ENCODE peak calls at places on chromosome 14, in eight cellular contexts. One of them, this sample, is unnamed.
A peak's percentile ranks its signal among the peaks of the same experiment; 100 is the strongest.

GRCh38 chr14:88895116-88895515 is 70.7 kb downstream of the TTC8 start:
- DNase-seq in sigmoid colon: no peak
- DNase-seq in endodermal cell: no peak
- DNase-seq in GM12878: no peak
- DNase-seq in CD8-positive, alpha-beta memory T cell: no peak
- DNase-seq in gastrocnemius medialis: no peak
- DNase-seq in GM23248: peak; percentile 68
- DNase-seq in uterus: no peak
- DNase-seq in this sample: no peak

GRCh38 chr14:69710378-69710777 is 56.6 kb upstream of the SRSF5 start:
- DNase-seq in GM23248: no peak
- DNase-seq in uterus: no peak
- DNase-seq in gastrocnemius medialis: no peak
- DNase-seq in sigmoid colon: no peak
- DNase-seq in endodermal cell: no peak
- DNase-seq in GM12878: no peak
- DNase-seq in CD8-positive, alpha-beta memory T cell: no peak
- DNase-seq in this sample: no peak

GRCh38 chr14:100537701-100538565 is 49.3 kb downstream of the BEGAIN start:
- DNase-seq in uterus: peak; percentile 18
- DNase-seq in CD8-positive, alpha-beta memory T cell: peak; percentile 46
- DNase-seq in endodermal cell: peak; percentile 49
- DNase-seq in GM23248: no peak
- DNase-seq in sigmoid colon: peak; percentile 66
- DNase-seq in GM12878: no peak
- DNase-seq in gastrocnemius medialis: peak; percentile 1
- DNase-seq in this sample: no peak

GRCh38 chr14:89252887-89253532 is 164.0 kb downstream of the FOXN3 start:
- DNase-seq in uterus: no peak
- DNase-seq in endodermal cell: peak; percentile 58
- DNase-seq in GM23248: no peak
- DNase-seq in sigmoid colon: no peak
- DNase-seq in CD8-positive, alpha-beta memory T cell: no peak
- DNase-seq in gastrocnemius medialis: no peak
- DNase-seq in GM12878: no peak
- DNase-seq in this sample: no peak

GRCh38 chr14:104768437-104769323 is 15.7 kb downstream of the SIVA1 start:
- DNase-seq in uterus: peak; percentile 89
- DNase-seq in endodermal cell: peak; percentile 100
- DNase-seq in GM23248: peak; percentile 81
- DNase-seq in gastrocnemius medialis: peak; percentile 71
- DNase-seq in sigmoid colon: peak; percentile 94
- DNase-seq in GM12878: peak; percentile 28
- DNase-seq in CD8-positive, alpha-beta memory T cell: peak; percentile 91
- DNase-seq in this sample: peak; percentile 91

GRCh38 chr14:100634026-100634425 is 46.8 kb upstream of the BEGAIN start:
- DNase-seq in GM23248: no peak
- DNase-seq in uterus: no peak
- DNase-seq in gastrocnemius medialis: no peak
- DNase-seq in CD8-positive, alpha-beta memory T cell: peak; percentile 8
- DNase-seq in endodermal cell: no peak
- DNase-seq in sigmoid colon: no peak
- DNase-seq in GM12878: no peak
- DNase-seq in this sample: no peak

GRCh38 chr14:88255196-88255595 is 67.9 kb downstream of the KCNK10 start:
- DNase-seq in uterus: no peak
- DNase-seq in GM12878: no peak
- DNase-seq in gastrocnemius medialis: no peak
- DNase-seq in GM23248: no peak
- DNase-seq in sigmoid colon: no peak
- DNase-seq in endodermal cell: no peak
- DNase-seq in CD8-positive, alpha-beta memory T cell: no peak
- DNase-seq in this sample: no peak

GRCh38 chr14:94464290-94464689 is 11.7 kb upstream of the SERPINA11 start:
- DNase-seq in GM23248: no peak
- DNase-seq in endodermal cell: peak; percentile 7
- DNase-seq in sigmoid colon: no peak
- DNase-seq in uterus: no peak
- DNase-seq in GM12878: no peak
- DNase-seq in CD8-positive, alpha-beta memory T cell: no peak
- DNase-seq in gastrocnemius medialis: no peak
- DNase-seq in this sample: no peak

GRCh38 chr14:56379956-56380355 is 199.6 kb upstream of the TMEM260 start:
- DNase-seq in GM12878: no peak
- DNase-seq in GM23248: peak; percentile 49
- DNase-seq in uterus: no peak
- DNase-seq in gastrocnemius medialis: no peak
- DNase-seq in endodermal cell: no peak
- DNase-seq in CD8-positive, alpha-beta memory T cell: no peak
- DNase-seq in sigmoid colon: no peak
- DNase-seq in this sample: no peak

GRCh38 chr14:95533822-95534221 is 1.0 kb upstream of the GLRX5 start:
- DNase-seq in GM23248: peak; percentile 58
- DNase-seq in GM12878: no peak
- DNase-seq in uterus: no peak
- DNase-seq in endodermal cell: peak; percentile 44
- DNase-seq in gastrocnemius medialis: no peak
- DNase-seq in CD8-positive, alpha-beta memory T cell: no peak
- DNase-seq in sigmoid colon: no peak
- DNase-seq in this sample: no peak

GRCh38 chr14:39175445-39176262 is 600 bp downstream of the PNN start:
- DNase-seq in gastrocnemius medialis: no peak
- DNase-seq in GM23248: peak; percentile 59
- DNase-seq in GM12878: no peak
- DNase-seq in uterus: no peak
- DNase-seq in sigmoid colon: no peak
- DNase-seq in endodermal cell: peak; percentile 71
- DNase-seq in CD8-positive, alpha-beta memory T cell: no peak
- DNase-seq in this sample: peak; percentile 39

GRCh38 chr14:63342381-63342780 is 23.6 kb upstream of the GPHB5 start:
- DNase-seq in endodermal cell: no peak
- DNase-seq in gastrocnemius medialis: no peak
- DNase-seq in GM12878: no peak
- DNase-seq in GM23248: peak; percentile 44
- DNase-seq in uterus: no peak
- DNase-seq in sigmoid colon: no peak
- DNase-seq in CD8-positive, alpha-beta memory T cell: no peak
- DNase-seq in this sample: no peak

GRCh38 chr14:55963295-55963694 is 154.9 kb upstream of the PELI2 start:
- DNase-seq in gastrocnemius medialis: no peak
- DNase-seq in sigmoid colon: no peak
- DNase-seq in CD8-positive, alpha-beta memory T cell: no peak
- DNase-seq in GM12878: no peak
- DNase-seq in uterus: no peak
- DNase-seq in GM23248: no peak
- DNase-seq in endodermal cell: no peak
- DNase-seq in this sample: no peak

GRCh38 chr14:55665067-55665700 is 85.2 kb downstream of the KTN1 start:
- DNase-seq in sigmoid colon: no peak
- DNase-seq in GM12878: peak; percentile 3
- DNase-seq in GM23248: no peak
- DNase-seq in endodermal cell: no peak
- DNase-seq in gastrocnemius medialis: no peak
- DNase-seq in CD8-positive, alpha-beta memory T cell: no peak
- DNase-seq in uterus: no peak
- DNase-seq in this sample: no peak

GRCh38 chr14:77002335-77002734 is 26.2 kb downstream of the IRF2BPL start:
- DNase-seq in CD8-positive, alpha-beta memory T cell: no peak
- DNase-seq in endodermal cell: no peak
- DNase-seq in GM12878: no peak
- DNase-seq in uterus: no peak
- DNase-seq in sigmoid colon: no peak
- DNase-seq in gastrocnemius medialis: no peak
- DNase-seq in GM23248: no peak
- DNase-seq in this sample: no peak

GRCh38 chr14:36773136-36773540 is 111.5 kb downstream of the PAX9 start:
- DNase-seq in endodermal cell: peak; percentile 75
- DNase-seq in sigmoid colon: no peak
- DNase-seq in CD8-positive, alpha-beta memory T cell: no peak
- DNase-seq in GM12878: no peak
- DNase-seq in gastrocnemius medialis: no peak
- DNase-seq in uterus: no peak
- DNase-seq in GM23248: peak; percentile 46
- DNase-seq in this sample: no peak

GRCh38 chr14:30227871-30228270 is 300.2 kb upstream of the PRKD1 start:
- DNase-seq in sigmoid colon: no peak
- DNase-seq in CD8-positive, alpha-beta memory T cell: no peak
- DNase-seq in GM12878: no peak
- DNase-seq in GM23248: peak; percentile 82
- DNase-seq in uterus: peak; percentile 18
- DNase-seq in gastrocnemius medialis: peak; percentile 17
- DNase-seq in endodermal cell: no peak
- DNase-seq in this sample: no peak

GRCh38 chr14:96352708-96353107 is 10.4 kb downstream of the ATG2B start:
- DNase-seq in sigmoid colon: no peak
- DNase-seq in uterus: no peak
- DNase-seq in GM23248: no peak
- DNase-seq in gastrocnemius medialis: no peak
- DNase-seq in endodermal cell: no peak
- DNase-seq in CD8-positive, alpha-beta memory T cell: no peak
- DNase-seq in GM12878: no peak
- DNase-seq in this sample: no peak

GRCh38 chr14:75049136-75049535 is 2.1 kb downstream of the MLH3 start:
- DNase-seq in uterus: no peak
- DNase-seq in CD8-positive, alpha-beta memory T cell: no peak
- DNase-seq in gastrocnemius medialis: no peak
- DNase-seq in endodermal cell: no peak
- DNase-seq in GM23248: peak; percentile 35
- DNase-seq in GM12878: no peak
- DNase-seq in sigmoid colon: no peak
- DNase-seq in this sample: no peak

GRCh38 chr14:59389936-59390335 is 75.2 kb downstream of the GPR135 start:
- DNase-seq in gastrocnemius medialis: no peak
- DNase-seq in GM23248: no peak
- DNase-seq in CD8-positive, alpha-beta memory T cell: no peak
- DNase-seq in uterus: no peak
- DNase-seq in sigmoid colon: no peak
- DNase-seq in endodermal cell: no peak
- DNase-seq in GM12878: no peak
- DNase-seq in this sample: no peak

GRCh38 chr14:103869406-103870143 is 22.2 kb upstream of the PPP1R13B start:
- DNase-seq in GM23248: no peak
- DNase-seq in CD8-positive, alpha-beta memory T cell: no peak
- DNase-seq in endodermal cell: no peak
- DNase-seq in uterus: no peak
- DNase-seq in GM12878: no peak
- DNase-seq in gastrocnemius medialis: no peak
- DNase-seq in sigmoid colon: no peak
- DNase-seq in this sample: no peak

GRCh38 chr14:56118611-56119181 is 485 bp downstream of the PELI2 start:
- DNase-seq in GM12878: no peak
- DNase-seq in GM23248: peak; percentile 75
- DNase-seq in sigmoid colon: peak; percentile 71
- DNase-seq in gastrocnemius medialis: no peak
- DNase-seq in uterus: peak; percentile 26
- DNase-seq in CD8-positive, alpha-beta memory T cell: peak; percentile 51
- DNase-seq in endodermal cell: peak; percentile 63
- DNase-seq in this sample: no peak

DNA sequence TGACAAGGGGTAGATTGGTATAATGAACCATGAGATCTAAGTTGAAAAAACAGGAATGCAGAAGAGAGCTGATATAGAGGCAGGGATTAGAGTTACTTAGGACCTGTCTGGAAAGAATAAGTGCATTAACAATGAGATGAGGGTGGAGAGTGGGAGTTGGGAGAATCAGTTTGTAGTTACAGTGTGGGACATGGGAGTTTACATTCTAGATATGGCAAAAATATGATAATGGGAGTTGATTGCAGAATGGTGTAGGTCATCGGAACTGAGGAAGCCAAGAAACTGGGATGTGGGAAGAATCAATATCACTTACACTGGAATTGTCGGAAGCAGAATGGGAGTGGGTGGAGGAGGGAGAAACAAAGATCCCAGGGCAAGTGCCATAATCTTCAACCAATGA is 301.1 kb upstream of the NPAS3 start:
- DNase-seq in CD8-positive, alpha-beta memory T cell: no peak
- DNase-seq in GM23248: no peak
- DNase-seq in sigmoid colon: no peak
- DNase-seq in uterus: no peak
- DNase-seq in GM12878: no peak
- DNase-seq in endodermal cell: no peak
- DNase-seq in gastrocnemius medialis: no peak
- DNase-seq in this sample: no peak
- H3K4me1 ChIP-seq in CD8-positive, alpha-beta memory T cell: no peaks in the 10 kb centered on the region
- H3K4me1 ChIP-seq in GM23248: no peaks in the 10 kb centered on the region
- H3K4me1 ChIP-seq in sigmoid colon: no peaks in the 10 kb centered on the region
- H3K4me1 ChIP-seq in uterus: no peaks in the 10 kb centered on the region
- H3K4me1 ChIP-seq in GM12878: no peaks in the 10 kb centered on the region
- H3K4me1 ChIP-seq in endodermal cell: no peaks in the 10 kb centered on the region
- H3K4me1 ChIP-seq in gastrocnemius medialis: no peaks in the 10 kb centered on the region
- H3K4me1 ChIP-seq in this sample: peaks cover 2% of the 10 kb centered on the region

GRCh38 chr14:102830474-102831045 is 53.3 kb downstream of the TRAF3 start:
- DNase-seq in sigmoid colon: no peak
- DNase-seq in uterus: no peak
- DNase-seq in GM12878: no peak
- DNase-seq in GM23248: no peak
- DNase-seq in endodermal cell: no peak
- DNase-seq in CD8-positive, alpha-beta memory T cell: no peak
- DNase-seq in gastrocnemius medialis: no peak
- DNase-seq in this sample: no peak
- H3K4me1 ChIP-seq in sigmoid colon: peaks cover 12% of the 10 kb centered on the region
- H3K4me1 ChIP-seq in uterus: no peaks in the 10 kb centered on the region
- H3K4me1 ChIP-seq in GM12878: peaks cover 5% of the 10 kb centered on the region
- H3K4me1 ChIP-seq in GM23248: no peaks in the 10 kb centered on the region
- H3K4me1 ChIP-seq in endodermal cell: no peaks in the 10 kb centered on the region
- H3K4me1 ChIP-seq in CD8-positive, alpha-beta memory T cell: peaks cover 17% of the 10 kb centered on the region
- H3K4me1 ChIP-seq in gastrocnemius medialis: peaks cover 7% of the 10 kb centered on the region
- H3K4me1 ChIP-seq in this sample: no peaks in the 10 kb centered on the region

GRCh38 chr14:61719344-61720301 is 24.3 kb downstream of the HIF1A start:
- DNase-seq in GM12878: no peak
- DNase-seq in uterus: no peak
- DNase-seq in endodermal cell: no peak
- DNase-seq in CD8-positive, alpha-beta memory T cell: no peak
- DNase-seq in GM23248: no peak
- DNase-seq in sigmoid colon: no peak
- DNase-seq in gastrocnemius medialis: no peak
- DNase-seq in this sample: no peak
- H3K4me1 ChIP-seq in GM12878: peaks cover 20% of the 10 kb centered on the region
- H3K4me1 ChIP-seq in uterus: no peaks in the 10 kb centered on the region
- H3K4me1 ChIP-seq in endodermal cell: peaks cover 9% of the 10 kb centered on the region
- H3K4me1 ChIP-seq in CD8-positive, alpha-beta memory T cell: peaks cover 51% of the 10 kb centered on the region
- H3K4me1 ChIP-seq in GM23248: peaks cover 95% of the 10 kb centered on the region
- H3K4me1 ChIP-seq in sigmoid colon: peaks cover 35% of the 10 kb centered on the region
- H3K4me1 ChIP-seq in gastrocnemius medialis: peaks cover 35% of the 10 kb centered on the region
- H3K4me1 ChIP-seq in this sample: peaks cover 29% of the 10 kb centered on the region

DNA sequence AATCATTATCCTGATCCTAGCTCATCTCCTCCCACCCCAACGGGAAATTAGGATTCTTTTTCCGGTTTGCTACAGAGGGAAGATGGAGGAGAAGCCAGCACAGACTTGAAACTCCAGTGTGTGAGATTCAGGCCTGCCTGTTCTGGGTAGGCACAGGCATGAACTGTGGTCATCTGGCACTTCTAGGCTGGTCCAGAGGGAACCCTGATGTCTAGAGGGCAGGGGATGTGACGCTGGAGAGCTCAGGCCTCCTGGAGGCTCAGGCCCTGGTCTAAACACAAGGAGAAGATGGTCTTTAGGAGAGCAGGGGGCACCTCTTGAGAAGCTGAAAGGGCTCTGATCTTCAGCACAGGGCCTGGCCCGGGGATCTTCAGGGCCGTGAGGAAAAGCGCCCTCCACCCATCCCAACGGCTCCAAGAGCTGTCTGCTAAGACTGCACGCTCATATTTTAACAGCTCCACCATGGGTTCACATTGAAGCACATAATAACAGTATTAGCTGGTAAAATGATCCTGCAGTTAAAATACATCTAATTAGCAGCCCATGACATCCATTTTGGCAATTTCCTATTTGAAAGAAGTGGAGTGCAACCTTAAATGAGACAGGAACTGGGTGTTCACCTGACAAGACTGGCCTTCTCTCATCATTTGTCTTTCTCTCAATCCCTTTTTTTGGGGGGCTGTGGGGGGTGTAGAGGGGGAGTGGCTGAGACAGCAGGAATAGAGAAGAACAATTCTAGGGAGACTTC is 35.4 kb downstream of the BCL11B start:
- DNase-seq in endodermal cell: peak; percentile 63
- DNase-seq in GM23248: no peak
- DNase-seq in uterus: no peak
- DNase-seq in sigmoid colon: no peak
- DNase-seq in GM12878: no peak
- DNase-seq in CD8-positive, alpha-beta memory T cell: peak; percentile 44
- DNase-seq in gastrocnemius medialis: no peak
- DNase-seq in this sample: no peak
- H3K4me1 ChIP-seq in endodermal cell: peaks cover 10% of the 10 kb centered on the region
- H3K4me1 ChIP-seq in GM23248: no peaks in the 10 kb centered on the region
- H3K4me1 ChIP-seq in uterus: no peaks in the 10 kb centered on the region
- H3K4me1 ChIP-seq in sigmoid colon: no peaks in the 10 kb centered on the region
- H3K4me1 ChIP-seq in GM12878: no peaks in the 10 kb centered on the region
- H3K4me1 ChIP-seq in CD8-positive, alpha-beta memory T cell: peaks cover 99% of the 10 kb centered on the region
- H3K4me1 ChIP-seq in gastrocnemius medialis: no peaks in the 10 kb centered on the region
- H3K4me1 ChIP-seq in this sample: no peaks in the 10 kb centered on the region